ENCODE peak calls at places on chromosomes 3 and 15, in nine cellular contexts. One of them, this sample, is unnamed.
A peak's percentile ranks its signal among the peaks of the same experiment; 100 is the strongest.

GRCh38 chr15:66613743-66614142 is 47.9 kb upstream of the LCTL start:
- DNase-seq in lung: no peak
- DNase-seq in heart left ventricle: no peak
- DNase-seq in left ventricle myocardium inferior: no peak
- DNase-seq in Peyer's patch: no peak
- DNase-seq in spleen: peak; percentile 61
- DNase-seq in A549: no peak
- DNase-seq in stomach: no peak
- DNase-seq in CD8-positive, alpha-beta memory T cell: no peak
- DNase-seq in this sample: no peak

GRCh38 chr3:11636372-11636760 is 7.3 kb downstream of the VGLL4 start:
- DNase-seq in lung: no peak
- DNase-seq in heart left ventricle: no peak
- DNase-seq in left ventricle myocardium inferior: no peak
- DNase-seq in Peyer's patch: no peak
- DNase-seq in spleen: no peak
- DNase-seq in A549: no peak
- DNase-seq in stomach: no peak
- DNase-seq in CD8-positive, alpha-beta memory T cell: no peak
- DNase-seq in this sample: no peak

GRCh38 chr3:16177962-16178627 is 3.6 kb downstream of the GALNT15 start:
- DNase-seq in lung: peak; percentile 73
- DNase-seq in heart left ventricle: peak; percentile 88
- DNase-seq in left ventricle myocardium inferior: peak; percentile 83
- DNase-seq in Peyer's patch: peak; percentile 81
- DNase-seq in spleen: peak; percentile 90
- DNase-seq in A549: peak; percentile 72
- DNase-seq in stomach: peak; percentile 79
- DNase-seq in CD8-positive, alpha-beta memory T cell: peak; percentile 28
- DNase-seq in this sample: peak; percentile 10

GRCh38 chr3:170864525-170865208 is 5.3 kb downstream of the RPL22L1 start:
- DNase-seq in lung: no peak
- DNase-seq in heart left ventricle: no peak
- DNase-seq in left ventricle myocardium inferior: no peak
- DNase-seq in Peyer's patch: no peak
- DNase-seq in spleen: no peak
- DNase-seq in A549: no peak
- DNase-seq in stomach: no peak
- DNase-seq in CD8-positive, alpha-beta memory T cell: no peak
- DNase-seq in this sample: no peak

GRCh38 chr15:73601449-73602425 is 31.5 kb downstream of the NPTN start:
- DNase-seq in lung: peak; percentile 36
- DNase-seq in heart left ventricle: peak; percentile 53
- DNase-seq in left ventricle myocardium inferior: peak; percentile 23
- DNase-seq in Peyer's patch: peak; percentile 51
- DNase-seq in spleen: no peak
- DNase-seq in A549: peak; percentile 17
- DNase-seq in stomach: no peak
- DNase-seq in CD8-positive, alpha-beta memory T cell: no peak
- DNase-seq in this sample: no peak

GRCh38 chr3:102904629-102905028 is 469.8 kb downstream of the ZPLD1 start:
- DNase-seq in lung: no peak
- DNase-seq in heart left ventricle: no peak
- DNase-seq in left ventricle myocardium inferior: peak; percentile 8
- DNase-seq in Peyer's patch: no peak
- DNase-seq in spleen: peak; percentile 51
- DNase-seq in A549: no peak
- DNase-seq in stomach: no peak
- DNase-seq in CD8-positive, alpha-beta memory T cell: no peak
- DNase-seq in this sample: no peak

GRCh38 chr3:52532838-52533622 is 627 bp downstream of the NT5DC2 start:
- DNase-seq in lung: no peak
- DNase-seq in heart left ventricle: no peak
- DNase-seq in left ventricle myocardium inferior: no peak
- DNase-seq in Peyer's patch: peak; percentile 54
- DNase-seq in spleen: peak; percentile 84
- DNase-seq in A549: peak; percentile 33
- DNase-seq in stomach: peak; percentile 32
- DNase-seq in CD8-positive, alpha-beta memory T cell: peak; percentile 26
- DNase-seq in this sample: no peak

GRCh38 chr15:66071621-66072295 is 181.8 kb downstream of the MEGF11 start:
- DNase-seq in lung: no peak
- DNase-seq in heart left ventricle: no peak
- DNase-seq in left ventricle myocardium inferior: no peak
- DNase-seq in Peyer's patch: no peak
- DNase-seq in spleen: no peak
- DNase-seq in A549: no peak
- DNase-seq in stomach: no peak
- DNase-seq in CD8-positive, alpha-beta memory T cell: no peak
- DNase-seq in this sample: no peak

GRCh38 chr3:36924748-36925521 is 19.9 kb downstream of the TRANK1 start:
- DNase-seq in lung: no peak
- DNase-seq in heart left ventricle: no peak
- DNase-seq in left ventricle myocardium inferior: no peak
- DNase-seq in Peyer's patch: no peak
- DNase-seq in spleen: no peak
- DNase-seq in A549: no peak
- DNase-seq in stomach: no peak
- DNase-seq in CD8-positive, alpha-beta memory T cell: no peak
- DNase-seq in this sample: no peak

GRCh38 chr3:116392291-116392690 is 53.0 kb downstream of the LSAMP start:
- DNase-seq in lung: no peak
- DNase-seq in heart left ventricle: no peak
- DNase-seq in left ventricle myocardium inferior: no peak
- DNase-seq in Peyer's patch: no peak
- DNase-seq in spleen: no peak
- DNase-seq in A549: no peak
- DNase-seq in stomach: no peak
- DNase-seq in CD8-positive, alpha-beta memory T cell: no peak
- DNase-seq in this sample: no peak

GRCh38 chr3:63167113-63167512 is 111.0 kb upstream of the SYNPR start:
- DNase-seq in lung: no peak
- DNase-seq in heart left ventricle: no peak
- DNase-seq in left ventricle myocardium inferior: no peak
- DNase-seq in Peyer's patch: no peak
- DNase-seq in spleen: no peak
- DNase-seq in A549: no peak
- DNase-seq in stomach: no peak
- DNase-seq in CD8-positive, alpha-beta memory T cell: no peak
- DNase-seq in this sample: no peak

GRCh38 chr3:114242947-114243346 is 5.6 kb upstream of the ZNF80 start:
- DNase-seq in lung: no peak
- DNase-seq in heart left ventricle: no peak
- DNase-seq in left ventricle myocardium inferior: no peak
- DNase-seq in Peyer's patch: no peak
- DNase-seq in spleen: no peak
- DNase-seq in A549: no peak
- DNase-seq in stomach: no peak
- DNase-seq in CD8-positive, alpha-beta memory T cell: no peak
- DNase-seq in this sample: no peak

GRCh38 chr3:47016934-47017435 is 37.5 kb downstream of the NBEAL2 start:
- DNase-seq in lung: no peak
- DNase-seq in heart left ventricle: no peak
- DNase-seq in left ventricle myocardium inferior: no peak
- DNase-seq in Peyer's patch: peak; percentile 72
- DNase-seq in spleen: no peak
- DNase-seq in A549: no peak
- DNase-seq in stomach: no peak
- DNase-seq in CD8-positive, alpha-beta memory T cell: no peak
- DNase-seq in this sample: no peak

DNA sequence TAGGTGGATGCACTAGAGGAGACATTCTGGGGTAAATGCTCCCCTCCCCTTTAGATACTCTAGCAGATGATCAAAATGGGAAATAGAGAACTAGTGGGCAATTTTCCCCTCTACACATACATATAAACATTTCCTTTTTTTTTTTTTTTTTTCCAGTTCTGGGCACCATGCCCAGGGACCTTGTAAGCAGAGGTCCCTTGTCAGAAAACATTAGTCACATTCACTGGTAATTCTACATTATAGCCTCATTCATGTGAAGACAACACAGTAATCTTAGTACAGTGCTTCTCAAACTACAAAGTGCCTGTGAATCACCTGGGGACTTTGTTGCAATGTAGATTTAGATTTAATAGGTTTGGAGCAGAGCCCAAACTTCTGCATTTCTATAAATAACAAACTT is 60.0 kb upstream of the ACTC1 start:
- DNase-seq in lung: no peak
- DNase-seq in heart left ventricle: no peak
- DNase-seq in left ventricle myocardium inferior: no peak
- DNase-seq in Peyer's patch: no peak
- DNase-seq in spleen: no peak
- DNase-seq in A549: no peak
- DNase-seq in stomach: no peak
- DNase-seq in CD8-positive, alpha-beta memory T cell: no peak
- DNase-seq in this sample: no peak
- H3K27ac ChIP-seq in lung: peak overlapping the region; percentile 70
- H3K27ac ChIP-seq in heart left ventricle: no peak overlapping the region
- H3K27ac ChIP-seq in left ventricle myocardium inferior: peak overlapping the region; percentile 38
- H3K27ac ChIP-seq in Peyer's patch: no peak overlapping the region
- H3K27ac ChIP-seq in spleen: no peak overlapping the region
- H3K27ac ChIP-seq in A549: no peak overlapping the region
- H3K27ac ChIP-seq in stomach: no peak overlapping the region
- H3K27ac ChIP-seq in CD8-positive, alpha-beta memory T cell: no peak overlapping the region
- H3K27ac ChIP-seq in this sample: no peak overlapping the region

GRCh38 chr15:98853593-98854420 is 153.8 kb downstream of the PGPEP1L start:
- DNase-seq in lung: no peak
- DNase-seq in heart left ventricle: no peak
- DNase-seq in left ventricle myocardium inferior: no peak
- DNase-seq in Peyer's patch: no peak
- DNase-seq in spleen: peak; percentile 77
- DNase-seq in A549: no peak
- DNase-seq in stomach: no peak
- DNase-seq in CD8-positive, alpha-beta memory T cell: no peak
- DNase-seq in this sample: no peak
- H3K4me1 ChIP-seq in lung: peaks cover 27% of the 10 kb centered on the region
- H3K4me1 ChIP-seq in heart left ventricle: peaks cover 42% of the 10 kb centered on the region
- H3K4me1 ChIP-seq in left ventricle myocardium inferior: peaks cover 88% of the 10 kb centered on the region
- H3K4me1 ChIP-seq in Peyer's patch: peaks cover 5% of the 10 kb centered on the region
- H3K4me1 ChIP-seq in spleen: peaks cover 63% of the 10 kb centered on the region
- H3K4me1 ChIP-seq in A549: peaks cover 88% of the 10 kb centered on the region
- H3K4me1 ChIP-seq in stomach: peaks cover 94% of the 10 kb centered on the region
- H3K4me1 ChIP-seq in CD8-positive, alpha-beta memory T cell: peaks cover 32% of the 10 kb centered on the region
- H3K4me1 ChIP-seq in this sample: peaks cover 26% of the 10 kb centered on the region

GRCh38 chr15:44311136-44311535 is 22.6 kb downstream of the GOLM2 start:
- DNase-seq in lung: no peak
- DNase-seq in heart left ventricle: no peak
- DNase-seq in left ventricle myocardium inferior: no peak
- DNase-seq in Peyer's patch: no peak
- DNase-seq in spleen: no peak
- DNase-seq in A549: no peak
- DNase-seq in stomach: no peak
- DNase-seq in CD8-positive, alpha-beta memory T cell: no peak
- DNase-seq in this sample: no peak

GRCh38 chr15:44312108-44312507 is 23.6 kb downstream of the GOLM2 start:
- DNase-seq in lung: no peak
- DNase-seq in heart left ventricle: no peak
- DNase-seq in left ventricle myocardium inferior: no peak
- DNase-seq in Peyer's patch: no peak
- DNase-seq in spleen: no peak
- DNase-seq in A549: no peak
- DNase-seq in stomach: no peak
- DNase-seq in CD8-positive, alpha-beta memory T cell: no peak
- DNase-seq in this sample: no peak

GRCh38 chr15:44308415-44308814 is 19.9 kb downstream of the GOLM2 start:
- DNase-seq in lung: no peak
- DNase-seq in heart left ventricle: no peak
- DNase-seq in left ventricle myocardium inferior: no peak
- DNase-seq in Peyer's patch: no peak
- DNase-seq in spleen: no peak
- DNase-seq in A549: no peak
- DNase-seq in stomach: no peak
- DNase-seq in CD8-positive, alpha-beta memory T cell: no peak
- DNase-seq in this sample: no peak

GRCh38 chr15:44307712-44308111 is 19.2 kb downstream of the GOLM2 start:
- DNase-seq in lung: no peak
- DNase-seq in heart left ventricle: no peak
- DNase-seq in left ventricle myocardium inferior: no peak
- DNase-seq in Peyer's patch: no peak
- DNase-seq in spleen: no peak
- DNase-seq in A549: no peak
- DNase-seq in stomach: no peak
- DNase-seq in CD8-positive, alpha-beta memory T cell: no peak
- DNase-seq in this sample: no peak

DNA sequence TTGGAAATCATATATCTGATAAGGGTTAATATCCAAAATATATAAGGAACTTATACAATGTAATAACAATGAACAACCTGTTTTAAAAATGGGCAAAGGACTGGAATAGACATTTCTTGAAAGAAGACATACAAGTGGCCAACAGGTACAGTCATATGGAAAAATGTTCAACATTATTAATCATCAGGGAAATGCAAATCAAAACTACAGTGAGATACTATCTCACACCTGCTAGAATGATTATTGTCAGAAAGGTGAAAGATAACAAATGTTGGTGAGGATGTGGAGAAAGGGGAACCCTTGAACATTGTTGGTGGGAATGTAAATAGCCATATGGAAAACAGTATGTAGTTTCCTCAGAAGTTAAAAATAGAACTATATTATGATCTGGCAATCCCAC is 20.4 kb downstream of the GOLM2 start:
- DNase-seq in lung: no peak
- DNase-seq in heart left ventricle: no peak
- DNase-seq in left ventricle myocardium inferior: no peak
- DNase-seq in Peyer's patch: no peak
- DNase-seq in spleen: no peak
- DNase-seq in A549: no peak
- DNase-seq in stomach: no peak
- DNase-seq in CD8-positive, alpha-beta memory T cell: no peak
- DNase-seq in this sample: no peak
- H3K4me3 ChIP-seq in lung: no peak overlapping the region
- H3K4me3 ChIP-seq in heart left ventricle: no peak overlapping the region
- H3K4me3 ChIP-seq in left ventricle myocardium inferior: no peak overlapping the region
- H3K4me3 ChIP-seq in Peyer's patch: no peak overlapping the region
- H3K4me3 ChIP-seq in spleen: no peak overlapping the region
- H3K4me3 ChIP-seq in A549: no peak overlapping the region
- H3K4me3 ChIP-seq in stomach: no peak overlapping the region
- H3K4me3 ChIP-seq in CD8-positive, alpha-beta memory T cell: no peak overlapping the region
- H3K4me3 ChIP-seq in this sample: no peak overlapping the region

GRCh38 chr3:151864423-151865101 is 8.9 kb upstream of the SUCNR1 start:
- DNase-seq in lung: no peak
- DNase-seq in heart left ventricle: no peak
- DNase-seq in left ventricle myocardium inferior: no peak
- DNase-seq in Peyer's patch: no peak
- DNase-seq in spleen: no peak
- DNase-seq in A549: no peak
- DNase-seq in stomach: no peak
- DNase-seq in CD8-positive, alpha-beta memory T cell: no peak
- DNase-seq in this sample: no peak
- H3K27ac ChIP-seq in lung: no peak overlapping the region
- H3K27ac ChIP-seq in heart left ventricle: no peak overlapping the region
- H3K27ac ChIP-seq in left ventricle myocardium inferior: no peak overlapping the region
- H3K27ac ChIP-seq in Peyer's patch: no peak overlapping the region
- H3K27ac ChIP-seq in spleen: no peak overlapping the region
- H3K27ac ChIP-seq in A549: peak overlapping the region; percentile 46
- H3K27ac ChIP-seq in stomach: no peak overlapping the region
- H3K27ac ChIP-seq in CD8-positive, alpha-beta memory T cell: no peak overlapping the region
- H3K27ac ChIP-seq in this sample: no peak overlapping the region